ENCODE peak calls at places on chromosome 2, in six cellular contexts. One of them, this sample, is unnamed. For H3K36me3, the result is how much of the 10 kb centered on the place peaks cover.

GRCh38 chr2:208827109-208827508 is 420.5 kb downstream of the PTH2R start:
- DNase-seq in ovary: no peak
- DNase-seq in GM23338: no peak
- DNase-seq in right lobe of liver: no peak
- DNase-seq in neural progenitor cell: no peak
- DNase-seq in testis: no peak
- DNase-seq in this sample: no peak

GRCh38 chr2:195632852-195633572 is 24.0 kb upstream of the SLC39A10 start:
- DNase-seq in GM23338: no peak
- DNase-seq in right lobe of liver: no peak
- DNase-seq in ovary: no peak
- DNase-seq in testis: no peak
- DNase-seq in neural progenitor cell: no peak
- DNase-seq in this sample: no peak

GRCh38 chr2:193584001-193584400 is 1389.3 kb upstream of the TMEFF2 start:
- DNase-seq in GM23338: peak
- DNase-seq in testis: peak
- DNase-seq in right lobe of liver: peak
- DNase-seq in neural progenitor cell: peak
- DNase-seq in ovary: no peak
- DNase-seq in this sample: peak

GRCh38 chr2:174878537-174879147 is 114.4 kb upstream of the CHRNA1 start:
- DNase-seq in GM23338: no peak
- DNase-seq in right lobe of liver: no peak
- DNase-seq in neural progenitor cell: peak
- DNase-seq in ovary: no peak
- DNase-seq in testis: peak
- DNase-seq in this sample: peak

GRCh38 chr2:43293744-43294695 is 67.6 kb upstream of the ZFP36L2 start:
- DNase-seq in neural progenitor cell: no peak
- DNase-seq in ovary: no peak
- DNase-seq in GM23338: no peak
- DNase-seq in testis: no peak
- DNase-seq in right lobe of liver: no peak
- DNase-seq in this sample: peak

GRCh38 chr2:122635649-122636496 is 880.4 kb downstream of the TSN start:
- DNase-seq in testis: no peak
- DNase-seq in right lobe of liver: no peak
- DNase-seq in neural progenitor cell: no peak
- DNase-seq in GM23338: no peak
- DNase-seq in ovary: no peak
- DNase-seq in this sample: no peak

GRCh38 chr2:130162968-130163367 is 18.1 kb upstream of the CCDC74B start:
- DNase-seq in GM23338: no peak
- DNase-seq in testis: no peak
- DNase-seq in neural progenitor cell: no peak
- DNase-seq in ovary: no peak
- DNase-seq in right lobe of liver: no peak
- DNase-seq in this sample: no peak

GRCh38 chr2:32946314-32947075 is at the start of gene LTBP1:
- DNase-seq in ovary: peak
- DNase-seq in neural progenitor cell: peak
- DNase-seq in GM23338: peak
- DNase-seq in testis: peak
- DNase-seq in right lobe of liver: peak
- DNase-seq in this sample: peak

GRCh38 chr2:120238728-120239487 is 13.7 kb upstream of the RALB start:
- DNase-seq in GM23338: no peak
- DNase-seq in right lobe of liver: no peak
- DNase-seq in ovary: peak
- DNase-seq in neural progenitor cell: no peak
- DNase-seq in testis: no peak
- DNase-seq in this sample: peak

GRCh38 chr2:96906719-96907404 is 37.0 kb upstream of the SEMA4C start:
- DNase-seq in GM23338: peak
- DNase-seq in ovary: peak
- DNase-seq in neural progenitor cell: peak
- DNase-seq in testis: peak
- DNase-seq in right lobe of liver: no peak
- DNase-seq in this sample: peak

DNA sequence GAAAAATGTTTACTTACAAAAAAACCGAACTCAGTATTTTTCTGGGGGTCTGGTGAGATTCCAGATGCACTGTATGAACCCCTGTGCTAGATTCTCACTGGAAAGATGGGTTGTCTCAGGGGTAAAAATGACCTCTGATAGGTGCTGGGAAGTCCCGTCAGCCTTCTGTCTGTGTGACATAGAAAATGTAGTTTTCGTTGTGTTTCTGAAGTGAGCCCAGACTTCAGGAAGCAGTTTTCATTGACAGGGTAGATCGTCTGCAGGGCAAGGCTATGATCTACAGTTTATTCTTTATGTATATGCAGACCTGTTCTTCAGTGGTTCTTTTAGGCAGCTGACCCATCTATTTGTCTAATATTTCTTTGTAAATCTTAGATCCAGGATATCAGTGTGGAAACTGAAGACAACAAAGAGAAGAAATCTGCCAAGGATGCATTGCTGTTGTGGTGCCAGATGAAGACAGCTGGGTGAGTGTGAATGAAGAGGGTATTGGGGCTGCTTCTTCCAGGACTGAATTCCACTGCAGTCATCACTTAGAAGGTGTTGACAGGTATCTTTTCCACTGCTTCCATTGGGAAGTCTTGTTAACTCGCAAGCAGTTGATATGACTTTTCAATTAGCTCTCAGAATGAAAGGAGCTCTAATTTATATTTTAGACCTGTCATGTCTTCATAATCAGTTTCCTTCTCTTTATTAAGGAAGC is 107.5 kb upstream of the EML6 start:
- DNase-seq in right lobe of liver: no peak
- DNase-seq in neural progenitor cell: no peak
- DNase-seq in GM23338: no peak
- DNase-seq in ovary: no peak
- DNase-seq in testis: no peak
- DNase-seq in this sample: no peak
- H3K36me3 ChIP-seq in right lobe of liver: under half
- H3K36me3 ChIP-seq in neural progenitor cell: under half
- H3K36me3 ChIP-seq in GM23338: under half
- H3K36me3 ChIP-seq in ovary: under half
- H3K36me3 ChIP-seq in testis: under half
- H3K36me3 ChIP-seq in this sample: half or more

GRCh38 chr2:172480301-172481218 is 53.2 kb downstream of the ITGA6 start:
- DNase-seq in neural progenitor cell: no peak
- DNase-seq in right lobe of liver: no peak
- DNase-seq in GM23338: no peak
- DNase-seq in ovary: peak
- DNase-seq in testis: peak
- DNase-seq in this sample: no peak

GRCh38 chr2:172488556-172488955 is 61.2 kb downstream of the ITGA6 start:
- DNase-seq in testis: no peak
- DNase-seq in GM23338: no peak
- DNase-seq in right lobe of liver: no peak
- DNase-seq in neural progenitor cell: no peak
- DNase-seq in ovary: no peak
- DNase-seq in this sample: no peak

GRCh38 chr2:172484706-172485105 is 57.3 kb downstream of the ITGA6 start:
- DNase-seq in neural progenitor cell: no peak
- DNase-seq in right lobe of liver: no peak
- DNase-seq in GM23338: no peak
- DNase-seq in ovary: no peak
- DNase-seq in testis: no peak
- DNase-seq in this sample: no peak

GRCh38 chr2:172481507-172482262 is 54.3 kb downstream of the ITGA6 start:
- DNase-seq in testis: no peak
- DNase-seq in neural progenitor cell: no peak
- DNase-seq in ovary: no peak
- DNase-seq in right lobe of liver: no peak
- DNase-seq in GM23338: no peak
- DNase-seq in this sample: no peak

DNA sequence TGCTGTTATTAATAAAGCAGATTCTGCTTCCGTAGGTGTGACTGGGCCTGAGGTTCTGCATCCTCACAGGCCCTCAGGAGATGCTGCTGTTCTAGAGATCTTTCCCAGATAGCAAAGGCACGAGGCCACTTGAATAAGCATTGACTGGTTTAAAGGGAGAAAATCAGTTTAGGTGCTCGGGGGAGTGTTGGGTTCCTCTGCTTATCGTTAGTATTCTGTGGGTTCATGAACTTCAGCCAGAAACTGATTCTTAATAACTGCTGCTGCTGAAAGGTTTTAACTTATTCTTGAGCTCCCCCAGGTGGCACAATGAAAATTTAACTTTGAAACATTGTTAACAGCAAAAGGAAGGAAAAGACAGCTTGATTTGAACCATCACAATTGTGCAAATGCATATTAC is 56.9 kb downstream of the ITGA6 start:
- DNase-seq in right lobe of liver: no peak
- DNase-seq in neural progenitor cell: no peak
- DNase-seq in ovary: no peak
- DNase-seq in GM23338: peak
- DNase-seq in testis: no peak
- DNase-seq in this sample: peak
- H3K36me3 ChIP-seq in right lobe of liver: under half
- H3K36me3 ChIP-seq in neural progenitor cell: under half
- H3K36me3 ChIP-seq in ovary: under half
- H3K36me3 ChIP-seq in GM23338: under half
- H3K36me3 ChIP-seq in testis: under half
- H3K36me3 ChIP-seq in this sample: under half

GRCh38 chr2:73077424-73077795 is 5.9 kb upstream of the SFXN5 start:
- DNase-seq in testis: no peak
- DNase-seq in right lobe of liver: no peak
- DNase-seq in GM23338: no peak
- DNase-seq in neural progenitor cell: no peak
- DNase-seq in ovary: no peak
- DNase-seq in this sample: no peak
- H3K36me3 ChIP-seq in testis: under half
- H3K36me3 ChIP-seq in right lobe of liver: under half
- H3K36me3 ChIP-seq in GM23338: under half
- H3K36me3 ChIP-seq in neural progenitor cell: under half
- H3K36me3 ChIP-seq in ovary: under half
- H3K36me3 ChIP-seq in this sample: under half

DNA sequence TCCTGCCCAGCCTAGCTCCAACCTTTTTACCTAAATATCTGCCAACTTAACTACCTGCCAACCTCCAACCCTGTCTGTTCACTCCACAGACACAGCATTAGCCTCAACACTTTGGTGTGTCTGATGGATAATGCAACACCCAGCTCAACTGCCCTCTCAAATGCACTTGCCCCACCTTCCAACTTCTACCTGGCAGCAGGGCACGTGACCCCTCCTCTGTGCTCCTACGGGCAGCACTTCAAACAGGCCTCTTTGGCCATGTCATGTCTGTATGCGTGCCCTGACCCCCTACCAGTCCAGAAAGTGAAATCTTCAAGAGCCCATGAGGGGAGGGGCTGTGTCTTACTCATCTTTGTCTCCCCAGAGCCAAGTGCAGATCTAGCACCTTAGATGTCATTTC is 25.5 kb downstream of the RNF149 start:
- DNase-seq in GM23338: no peak
- DNase-seq in ovary: no peak
- DNase-seq in right lobe of liver: no peak
- DNase-seq in neural progenitor cell: no peak
- DNase-seq in testis: no peak
- DNase-seq in this sample: no peak
- H3K36me3 ChIP-seq in GM23338: under half
- H3K36me3 ChIP-seq in ovary: under half
- H3K36me3 ChIP-seq in right lobe of liver: under half
- H3K36me3 ChIP-seq in neural progenitor cell: under half
- H3K36me3 ChIP-seq in testis: under half
- H3K36me3 ChIP-seq in this sample: half or more

GRCh38 chr2:74860521-74860920 is 26.6 kb downstream of the HK2 start:
- DNase-seq in GM23338: no peak
- DNase-seq in right lobe of liver: no peak
- DNase-seq in testis: no peak
- DNase-seq in neural progenitor cell: no peak
- DNase-seq in ovary: no peak
- DNase-seq in this sample: peak

GRCh38 chr2:74864728-74865722 is 31.1 kb downstream of the HK2 start:
- DNase-seq in GM23338: peak
- DNase-seq in neural progenitor cell: no peak
- DNase-seq in ovary: no peak
- DNase-seq in right lobe of liver: no peak
- DNase-seq in testis: peak
- DNase-seq in this sample: no peak

GRCh38 chr2:74865770-74866674 is 32.1 kb downstream of the HK2 start:
- DNase-seq in GM23338: no peak
- DNase-seq in testis: no peak
- DNase-seq in ovary: no peak
- DNase-seq in neural progenitor cell: no peak
- DNase-seq in right lobe of liver: no peak
- DNase-seq in this sample: no peak

GRCh38 chr2:74862268-74862964 is 28.5 kb downstream of the HK2 start:
- DNase-seq in neural progenitor cell: no peak
- DNase-seq in testis: no peak
- DNase-seq in ovary: no peak
- DNase-seq in GM23338: no peak
- DNase-seq in right lobe of liver: no peak
- DNase-seq in this sample: no peak

DNA sequence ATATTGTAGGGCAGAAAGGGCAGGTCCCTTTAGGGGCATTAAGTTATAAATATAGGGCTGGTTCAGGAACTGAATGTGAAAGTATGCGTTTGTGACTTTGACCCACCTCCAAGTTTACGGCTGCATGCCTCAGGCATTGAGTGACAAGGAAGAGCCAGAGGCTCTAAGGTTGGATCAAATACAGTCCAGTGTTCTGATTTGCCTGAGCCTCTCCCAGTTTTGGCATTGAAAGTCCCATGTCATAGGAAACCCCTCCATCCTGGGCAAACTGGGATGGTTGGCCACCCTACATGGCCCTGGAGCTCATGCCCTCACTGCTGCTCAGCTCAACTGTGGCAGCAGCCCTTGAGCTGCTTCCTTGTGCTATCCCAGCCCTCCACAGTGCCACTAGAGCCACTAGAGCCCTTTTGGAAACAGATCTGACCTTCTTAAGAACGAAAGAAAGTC is 29.9 kb downstream of the HK2 start:
- DNase-seq in right lobe of liver: no peak
- DNase-seq in neural progenitor cell: no peak
- DNase-seq in ovary: no peak
- DNase-seq in GM23338: no peak
- DNase-seq in testis: no peak
- DNase-seq in this sample: no peak
- H3K36me3 ChIP-seq in right lobe of liver: under half
- H3K36me3 ChIP-seq in neural progenitor cell: under half
- H3K36me3 ChIP-seq in ovary: under half
- H3K36me3 ChIP-seq in GM23338: under half
- H3K36me3 ChIP-seq in testis: under half
- H3K36me3 ChIP-seq in this sample: half or more